ENCODE peak calls at places on chromosomes 6 and 20, in nine cellular contexts. W is uterus; G is CD8-positive, alpha-beta T cell; A is heart right ventricle; J is astrocyte; D is cardiac muscle cell; Y is H9; M is HCT116; F is lower lobe of right lung. U is an unnamed sample.

GRCh38 chr20:53099851-53100250 is 127.7 kb downstream of the TSHZ2 start:
- DNase-seq in M (no peak), A (no peak), Y (no peak), G (no peak), D (peak; percentile 20), W (no peak), F (no peak), J (peak; percentile 89), U (no peak)

GRCh38 chr6:13045676-13046075 is 282.7 kb downstream of the TBC1D7 start:
- DNase-seq in Y (no peak), M (no peak), W (no peak), D (no peak), G (no peak), J (no peak), A (no peak), F (no peak), U (no peak)

GRCh38 chr6:79438015-79438414 is 99.2 kb downstream of the LCA5 start:
- DNase-seq in F (no peak), G (no peak), W (no peak), M (no peak), Y (no peak), A (no peak), J (no peak), D (peak; percentile 63), U (peak; percentile 39)

GRCh38 chr6:45479834-45480696 is 102.3 kb upstream of the SUPT3H start:
- DNase-seq in Y (no peak), A (no peak), D (peak; percentile 79), M (no peak), G (no peak), W (no peak), F (no peak), J (peak; percentile 81), U (no peak)

GRCh38 chr6:125749864-125750691 is 646 bp downstream of the HEY2 start:
- DNase-seq in Y (no peak), D (no peak), M (no peak), J (no peak), G (no peak), F (no peak), A (peak; percentile 43), W (no peak), U (peak; percentile 60)

GRCh38 chr20:17615645-17616479 is 46.0 kb downstream of the DSTN start:
- DNase-seq in W (no peak), D (no peak), G (no peak), M (no peak), J (no peak), F (peak; percentile 49), Y (no peak), A (no peak), U (no peak)

GRCh38 chr6:121688974-121689373 is 253.5 kb downstream of the GJA1 start:
- DNase-seq in G (no peak), J (peak; percentile 50), D (no peak), F (no peak), M (no peak), W (no peak), Y (no peak), A (no peak), U (no peak)

GRCh38 chr20:20552076-20552475 is 160.4 kb downstream of the RALGAPA2 start:
- DNase-seq in J (no peak), D (no peak), A (no peak), W (no peak), M (no peak), F (no peak), G (no peak), Y (no peak), U (no peak)

GRCh38 chr6:136371951-136372350 is 82.3 kb upstream of the BCLAF1 start:
- DNase-seq in G (no peak), F (no peak), W (no peak), M (no peak), J (peak; percentile 60), A (no peak), Y (no peak), D (peak; percentile 78), U (no peak)

GRCh38 chr6:167778497-167779122 is 48.1 kb upstream of the AFDN start:
- DNase-seq in G (no peak), D (no peak), M (no peak), W (no peak), F (peak; percentile 80), Y (no peak), A (no peak), J (no peak), U (peak; percentile 60)

GRCh38 chr6:136887899-136888298 is 34.2 kb upstream of the SLC35D3 start:
- DNase-seq in F (no peak), A (no peak), G (no peak), Y (no peak), M (no peak), W (no peak), J (no peak), D (no peak), U (no peak)

GRCh38 chr20:18657575-18657974 is 69.7 kb downstream of the DTD1 start:
- DNase-seq in J (peak; percentile 79), Y (no peak), D (peak; percentile 59), M (no peak), W (no peak), G (no peak), A (no peak), F (no peak), U (no peak)

GRCh38 chr20:43669332-43669731 is 2.4 kb downstream of the MYBL2 start:
- DNase-seq in J (peak; percentile 63), M (no peak), F (no peak), Y (no peak), W (no peak), A (no peak), D (peak; percentile 39), G (no peak), U (no peak)

GRCh38 chr6:117483645-117484016 is 1.2 kb downstream of the DCBLD1 start:
- DNase-seq in Y (no peak), D (peak; percentile 54), J (no peak), M (no peak), F (no peak), W (no peak), G (no peak), A (no peak), U (no peak)

GRCh38 chr20:15561707-15562106 is 1011.5 kb downstream of the KIF16B start:
- DNase-seq in M (no peak), F (no peak), W (no peak), A (no peak), G (no peak), J (no peak), Y (no peak), D (no peak), U (no peak)

GRCh38 chr6:30391240-30391639 is 46.3 kb downstream of the RPP21 start:
- DNase-seq in D (no peak), Y (no peak), A (no peak), J (no peak), W (no peak), G (no peak), M (no peak), F (no peak), U (no peak)

GRCh38 chr6:30399390-30400058 is 54.6 kb downstream of the RPP21 start:
- DNase-seq in G (no peak), M (no peak), J (peak; percentile 2), W (no peak), D (peak; percentile 1), F (no peak), Y (no peak), A (no peak), U (no peak)

GRCh38 chr6:30397697-30398096 is 52.7 kb downstream of the RPP21 start:
- DNase-seq in Y (peak; percentile 59), A (no peak), W (no peak), J (no peak), D (no peak), M (no peak), F (no peak), G (no peak), U (no peak)

GRCh38 chr6:30394139-30394538 is 49.2 kb downstream of the RPP21 start:
- DNase-seq in J (no peak), A (no peak), M (no peak), D (no peak), W (no peak), F (no peak), Y (no peak), G (no peak), U (no peak)

GRCh38 chr6:30396833-30397479 is 52.0 kb downstream of the RPP21 start:
- DNase-seq in F (peak; percentile 93), M (peak; percentile 51), Y (peak; percentile 92), W (peak; percentile 71), A (peak; percentile 65), D (peak; percentile 75), G (peak; percentile 78), J (peak; percentile 17), U (peak; percentile 83)
- TF ChIP-seq CTCF in F (peak; percentile 91), M (peak; percentile 96), Y (peak; percentile 97), W (peak; percentile 75), A (peak; percentile 38), D (peak; percentile 93), G (peak; percentile 94), J (peak; percentile 66), U (peak; percentile 69)

GRCh38 chr20:61328906-61329558 is 77.0 kb downstream of the CDH4 start:
- DNase-seq in G (no peak), D (no peak), Y (no peak), J (no peak), M (no peak), A (no peak), W (no peak), F (peak; percentile 71), U (no peak)

GRCh38 chr20:61321481-61321880 is 69.4 kb downstream of the CDH4 start:
- DNase-seq in A (no peak), G (no peak), M (no peak), Y (no peak), W (no peak), D (no peak), F (no peak), J (no peak), U (no peak)

GRCh38 chr20:61324906-61325305 is 72.8 kb downstream of the CDH4 start:
- DNase-seq in J (no peak), M (no peak), G (no peak), Y (no peak), W (no peak), F (no peak), A (no peak), D (no peak), U (no peak)

GRCh38 chr20:61322151-61322860 is 70.2 kb downstream of the CDH4 start:
- DNase-seq in G (no peak), D (no peak), A (no peak), W (no peak), J (no peak), F (no peak), Y (no peak), M (no peak), U (no peak)

GRCh38 chr20:61325718-61326117 is 73.7 kb downstream of the CDH4 start:
- DNase-seq in G (no peak), F (no peak), A (no peak), W (no peak), M (no peak), D (no peak), Y (no peak), J (no peak), U (no peak)
- H3K4me1 ChIP-seq in G (no peaks in the 10 kb centered on the region), F (no peaks in the 10 kb centered on the region), A (no peaks in the 10 kb centered on the region), W (no peaks in the 10 kb centered on the region), M (no peaks in the 10 kb centered on the region), D (no peaks in the 10 kb centered on the region), Y (peaks cover 2% of the 10 kb centered on the region), J (no peaks in the 10 kb centered on the region), U (no peaks in the 10 kb centered on the region)

GRCh38 chr6:26568601-26569432 is 27.9 kb upstream of the ABT1 start:
- DNase-seq in D (peak; percentile 93), M (peak; percentile 92), G (peak; percentile 99), F (peak; percentile 86), W (peak; percentile 96), Y (peak; percentile 92), J (peak; percentile 64), A (peak; percentile 96), U (peak; percentile 82)
- TF ChIP-seq CTCF in D (peak; percentile 37), M (no peak), G (peak; percentile 34), F (peak; percentile 14), W (peak; percentile 7), Y (no peak), J (no peak), A (no peak), U (no peak)

GRCh38 chr6:52745764-52746201 is 17.5 kb downstream of the GSTA2 start:
- DNase-seq in W (no peak), Y (no peak), J (no peak), G (no peak), A (no peak), D (no peak), M (no peak), F (no peak), U (no peak)
- H3K4me1 ChIP-seq in W (no peaks in the 10 kb centered on the region), Y (no peaks in the 10 kb centered on the region), J (peaks cover 9% of the 10 kb centered on the region), G (no peaks in the 10 kb centered on the region), A (no peaks in the 10 kb centered on the region), D (no peaks in the 10 kb centered on the region), M (no peaks in the 10 kb centered on the region), F (no peaks in the 10 kb centered on the region), U (no peaks in the 10 kb centered on the region)

U was measured in left lung.